ENCODE peak calls at places on chromosome 10, in four cellular contexts. D, Q, V and I are unnamed samples.

GRCh38 chr10:86849495-86849894 is 93.1 kb downstream of the BMPR1A start:
- DNase-seq in D (no peak), Q (no peak), V (no peak), I (no peak)

GRCh38 chr10:5666324-5667220 is at the start of gene ASB13:
- DNase-seq in D (peak; percentile 83), Q (peak; percentile 75), V (peak; percentile 85), I (peak; percentile 54)

GRCh38 chr10:49081532-49082275 is 33.6 kb downstream of the VSTM4 start:
- DNase-seq in D (no peak), Q (peak; percentile 14), V (no peak), I (peak; percentile 67)

GRCh38 chr10:36640626-36641025 is 484.8 kb upstream of the ANKRD30A start:
- DNase-seq in D (no peak), Q (no peak), V (no peak), I (no peak)

GRCh38 chr10:86122646-86123045 is 243.9 kb downstream of the GRID1 start:
- DNase-seq in D (no peak), Q (no peak), V (no peak), I (no peak)

GRCh38 chr10:15046626-15047025 is 2.9 kb downstream of the OLAH start:
- DNase-seq in D (no peak), Q (no peak), V (no peak), I (no peak)

GRCh38 chr10:127449491-127449890 is 99.6 kb upstream of the NPS start:
- DNase-seq in D (no peak), Q (no peak), V (no peak), I (no peak)

GRCh38 chr10:128036011-128036615 is 90.1 kb downstream of the MKI67 start:
- DNase-seq in D (no peak), Q (no peak), V (no peak), I (no peak)

GRCh38 chr10:98349508-98349922 is 65.5 kb downstream of the PYROXD2 start:
- DNase-seq in D (no peak), Q (no peak), V (no peak), I (no peak)

GRCh38 chr10:86815035-86815617 is 58.7 kb downstream of the BMPR1A start:
- DNase-seq in D (no peak), Q (no peak), V (no peak), I (no peak)

GRCh38 chr10:30782543-30783461 is 153.2 kb upstream of the LYZL2 start:
- DNase-seq in D (no peak), Q (no peak), V (no peak), I (no peak)

GRCh38 chr10:96244354-96244753 is 27.0 kb downstream of the BLNK start:
- DNase-seq in D (no peak), Q (no peak), V (no peak), I (no peak)

GRCh38 chr10:10533417-10533816 is 484.3 kb upstream of the CELF2 start:
- DNase-seq in D (no peak), Q (no peak), V (no peak), I (no peak)

GRCh38 chr10:14409247-14409646 is 78.5 kb upstream of the FRMD4A start:
- DNase-seq in D (no peak), Q (no peak), V (no peak), I (no peak)

GRCh38 chr10:3465406-3465891 is 292.9 kb upstream of the PITRM1 start:
- DNase-seq in D (no peak), Q (no peak), V (no peak), I (no peak)

GRCh38 chr10:132066812-132067211 is 1.1 kb downstream of the JAKMIP3 start:
- DNase-seq in D (no peak), Q (no peak), V (no peak), I (no peak)

GRCh38 chr10:14873090-14873760 is 5.4 kb upstream of the SUV39H2 start:
- DNase-seq in D (no peak), Q (no peak), V (no peak), I (no peak)

GRCh38 chr10:105070980-105071379 is 429.9 kb downstream of the SORCS3 start:
- DNase-seq in D (no peak), Q (no peak), V (no peak), I (no peak)

GRCh38 chr10:13848530-13849425 is 262.0 kb downstream of the PRPF18 start:
- DNase-seq in D (no peak), Q (no peak), V (no peak), I (no peak)

GRCh38 chr10:72736881-72737280 is 44.9 kb downstream of the MCU start:
- DNase-seq in D (no peak), Q (no peak), V (no peak), I (no peak)

GRCh38 chr10:77562742-77563141 is 74.9 kb downstream of the KCNMA1 start:
- DNase-seq in D (no peak), Q (no peak), V (no peak), I (no peak)

GRCh38 chr10:127926455-127926854 is 19.6 kb downstream of the PTPRE start:
- DNase-seq in D (no peak), Q (no peak), V (no peak), I (no peak)

GRCh38 chr10:99695761-99696160 is 36.2 kb downstream of the COX15 start:
- DNase-seq in D (no peak), Q (no peak), V (no peak), I (no peak)

GRCh38 chr10:98363188-98363587 is 51.8 kb downstream of the PYROXD2 start:
- DNase-seq in D (no peak), Q (no peak), V (no peak), I (no peak)

GRCh38 chr10:98269435-98269912 is 1.5 kb upstream of the LOXL4 start:
- DNase-seq in D (no peak), Q (no peak), V (peak; percentile 35), I (peak; percentile 83)

GRCh38 chr10:97584060-97584797 is at the start of gene HOGA1:
- DNase-seq in D (peak; percentile 53), Q (peak; percentile 52), V (no peak), I (peak; percentile 91)

GRCh38 chr10:50577681-50578350 is 45.9 kb downstream of the SGMS1 start:
- DNase-seq in D (no peak), Q (no peak), V (peak; percentile 65), I (no peak)

GRCh38 chr10:132102071-132102716 is 36.4 kb downstream of the JAKMIP3 start:
- DNase-seq in D (no peak), Q (no peak), V (no peak), I (no peak)

GRCh38 chr10:59709472-59710125 is at the start of gene SLC16A9:
- DNase-seq in D (peak; percentile 71), Q (peak; percentile 79), V (peak; percentile 65), I (peak; percentile 12)

GRCh38 chr10:132643709-132644543 is 106.3 kb downstream of the INPP5A start:
- DNase-seq in D (no peak), Q (peak; percentile 31), V (no peak), I (no peak)

GRCh38 chr10:100653957-100654834 is 91.2 kb upstream of the PAX2 start:
- DNase-seq in D (peak; percentile 67), Q (peak; percentile 70), V (peak; percentile 50), I (no peak)

GRCh38 chr10:12705943-12706342 is 295.6 kb downstream of the CCDC3 start:
- DNase-seq in D (no peak), Q (no peak), V (no peak), I (no peak)

GRCh38 chr10:17213646-17214349 is 12.3 kb upstream of the TRDMT1 start:
- DNase-seq in D (no peak), Q (no peak), V (no peak), I (no peak)

GRCh38 chr10:117334921-117335320 is 40.3 kb downstream of the PDZD8 start:
- DNase-seq in D (no peak), Q (no peak), V (no peak), I (no peak)
- TF ChIP-seq ELF4 in D (no peak), Q (no peak), V (no peak), I (no peak)

DNA sequence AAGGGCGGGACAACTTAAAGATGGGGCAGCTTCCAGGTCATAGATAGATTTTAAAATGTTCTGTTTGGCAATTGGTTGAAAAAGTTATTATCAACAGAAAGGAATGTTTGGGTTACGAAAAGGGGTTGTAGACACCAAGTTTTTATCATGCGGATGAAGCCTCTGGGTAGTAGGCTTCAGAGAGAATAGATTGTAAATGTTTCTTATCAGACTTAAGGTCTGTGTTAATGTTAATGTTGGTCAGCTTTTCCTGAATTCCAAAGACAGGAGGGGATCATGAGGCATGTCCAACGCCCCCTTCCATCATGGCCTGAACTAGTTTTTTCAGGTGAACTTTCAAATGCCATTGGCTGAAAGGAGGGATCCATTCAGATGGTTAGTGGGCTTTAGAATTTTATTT is 84.2 kb upstream of the KIF5B start:
- DNase-seq in D (no peak), Q (no peak), V (no peak), I (no peak)
- TF ChIP-seq ELF4 in D (no peak), Q (no peak), V (no peak), I (no peak)

GRCh38 chr10:8182841-8183240 is 128.4 kb downstream of the GATA3 start:
- DNase-seq in D (no peak), Q (no peak), V (no peak), I (no peak)

GRCh38 chr10:8179081-8179480 is 124.6 kb downstream of the GATA3 start:
- DNase-seq in D (no peak), Q (no peak), V (no peak), I (no peak)

GRCh38 chr10:8181496-8182174 is 127.1 kb downstream of the GATA3 start:
- DNase-seq in D (no peak), Q (no peak), V (no peak), I (peak; percentile 9)

GRCh38 chr10:8180756-8181155 is 126.3 kb downstream of the GATA3 start:
- DNase-seq in D (no peak), Q (no peak), V (no peak), I (no peak)

GRCh38 chr10:8180348-8180747 is 125.9 kb downstream of the GATA3 start:
- DNase-seq in D (no peak), Q (no peak), V (no peak), I (no peak)
- TF ChIP-seq ELF4 in D (no peak), Q (no peak), V (no peak), I (no peak)

GRCh38 chr10:123771877-123772644 is 105.9 kb downstream of the GPR26 start:
- DNase-seq in D (no peak), Q (no peak), V (no peak), I (no peak)

GRCh38 chr10:123774075-123774742 is 108.1 kb downstream of the GPR26 start:
- DNase-seq in D (no peak), Q (no peak), V (no peak), I (no peak)

GRCh38 chr10:123769647-123770046 is 103.5 kb downstream of the GPR26 start:
- DNase-seq in D (no peak), Q (no peak), V (no peak), I (no peak)

GRCh38 chr10:123777881-123778280 is 111.7 kb downstream of the GPR26 start:
- DNase-seq in D (no peak), Q (no peak), V (no peak), I (no peak)

DNA sequence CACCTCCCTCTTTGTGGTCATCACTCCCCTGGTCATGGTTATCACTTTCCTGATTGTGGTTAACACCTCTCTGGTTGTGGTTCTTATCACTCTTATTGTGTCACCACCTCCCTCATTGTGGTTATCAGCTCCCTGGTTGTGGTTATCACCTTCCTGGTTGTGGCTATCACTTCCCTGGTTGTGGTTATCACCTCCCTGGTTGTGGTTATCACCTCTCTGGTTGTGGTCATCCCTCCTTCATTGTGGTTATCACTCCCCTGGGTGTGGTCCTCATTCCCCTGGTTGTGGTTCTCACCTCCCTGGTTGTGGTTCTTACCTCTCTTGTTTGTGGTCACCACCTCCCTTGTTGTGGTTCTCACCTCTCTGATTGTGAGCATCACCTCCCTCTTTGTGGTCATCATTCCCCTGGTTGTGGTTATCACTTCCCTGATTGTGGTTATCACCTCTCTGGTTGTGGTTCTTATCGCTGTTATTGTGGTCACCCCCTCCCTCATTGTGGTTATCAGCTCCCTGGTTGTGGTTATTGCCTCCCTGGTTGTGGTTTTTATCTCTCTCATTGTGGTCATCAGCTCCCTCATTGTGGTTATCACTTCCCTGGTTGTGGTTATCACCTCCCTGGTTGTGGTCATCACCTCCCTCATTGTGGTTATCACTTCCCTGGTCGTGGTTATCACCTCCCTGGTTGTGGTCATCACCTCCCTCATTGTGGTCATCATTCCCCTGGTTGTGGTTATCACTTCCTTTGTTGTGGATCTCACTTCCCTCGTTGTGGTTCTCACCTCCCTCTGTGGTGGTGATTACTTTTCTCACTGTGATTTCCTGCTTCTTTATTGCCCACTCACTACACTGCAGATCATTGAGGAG is 106.7 kb downstream of the GPR26 start:
- DNase-seq in D (no peak), Q (no peak), V (no peak), I (no peak)
- TF ChIP-seq ELF4 in D (no peak), Q (no peak), V (no peak), I (no peak)